ENCODE peak calls at places on chromosomes 16 and 17, in ten cellular contexts. U is activated naive CD4-positive, alpha-beta T cell; G is activated naive CD8-positive, alpha-beta T cell treated with anti-CD3 and anti-CD28 coated beads, Interleukin-2, amount 50 U/mL, for 24 hours; S is RWPE1; W is C1 segment of cervical spinal cord; M is naive thymus-derived CD8-positive, alpha-beta T cell; I is GM23248; B is GM12865; J is cardiac muscle cell; O is brain microvascular endothelial cell. K is an unnamed sample.
A peak's percentile ranks its signal among the peaks of the same experiment; 100 is the strongest.

GRCh38 chr16:49528035-49528434 is 154.4 kb downstream of the C16orf78 start:
- DNase-seq in U (peak; percentile 35), G (peak; percentile 28), S (no peak), W (no peak), M (no peak), I (peak; percentile 75), B (no peak), J (peak; percentile 49), O (peak; percentile 1), K (peak; percentile 30)

GRCh38 chr16:13307861-13308260 is 406.5 kb downstream of the SHISA9 start:
- DNase-seq in U (no peak), G (no peak), S (no peak), W (no peak), M (no peak), I (no peak), B (no peak), J (no peak), O (no peak), K (peak; percentile 25)

GRCh38 chr16:81894592-81894991 is 115.5 kb downstream of the PLCG2 start:
- DNase-seq in U (no peak), G (no peak), S (no peak), W (no peak), M (no peak), I (no peak), B (no peak), J (no peak), O (no peak), K (no peak)

GRCh38 chr17:17467021-17467420 is 9.8 kb upstream of the MED9 start:
- DNase-seq in U (no peak), G (no peak), S (no peak), W (peak; percentile 81), M (no peak), I (no peak), B (no peak), J (no peak), O (no peak), K (no peak)

GRCh38 chr16:73527191-73527590 is 479.3 kb upstream of the ZFHX3 start:
- DNase-seq in U (no peak), G (no peak), S (no peak), W (no peak), M (no peak), I (peak; percentile 4), B (peak; percentile 6), J (no peak), O (no peak), K (peak; percentile 3)

GRCh38 chr16:67013823-67014640 is 14.9 kb upstream of the CBFB start:
- DNase-seq in U (peak; percentile 46), G (peak; percentile 84), S (peak; percentile 44), W (peak; percentile 31), M (peak; percentile 68), I (peak; percentile 84), B (peak; percentile 68), J (peak; percentile 89), O (peak; percentile 18), K (peak; percentile 69)

GRCh38 chr17:76250141-76250540 is 9.8 kb upstream of the RNF157 start:
- DNase-seq in U (no peak), G (no peak), S (no peak), W (no peak), M (no peak), I (no peak), B (no peak), J (no peak), O (no peak), K (no peak)

GRCh38 chr17:17666111-17666714 is 15.0 kb upstream of the RAI1 start:
- DNase-seq in U (no peak), G (no peak), S (peak; percentile 68), W (no peak), M (no peak), I (peak; percentile 87), B (no peak), J (peak; percentile 63), O (peak; percentile 63), K (peak; percentile 80)

GRCh38 chr16:27285676-27286196 is 17.2 kb upstream of the NSMCE1 start:
- DNase-seq in U (no peak), G (no peak), S (no peak), W (no peak), M (no peak), I (peak; percentile 50), B (peak; percentile 42), J (peak; percentile 45), O (no peak), K (no peak)

GRCh38 chr17:8726951-8727555 is 17.6 kb downstream of the CCDC42 start:
- DNase-seq in U (no peak), G (no peak), S (no peak), W (no peak), M (no peak), I (no peak), B (no peak), J (peak; percentile 92), O (no peak), K (peak; percentile 15)

GRCh38 chr16:49832177-49832576 is 23.7 kb downstream of the ZNF423 start:
- DNase-seq in U (no peak), G (no peak), S (no peak), W (no peak), M (no peak), I (no peak), B (no peak), J (no peak), O (no peak), K (no peak)

GRCh38 chr17:57555636-57556175 is 189.4 kb downstream of the CCDC182 start:
- DNase-seq in U (no peak), G (no peak), S (no peak), W (no peak), M (no peak), I (no peak), B (no peak), J (no peak), O (no peak), K (peak; percentile 14)

GRCh38 chr17:2172447-2172938 is 117.6 kb downstream of the HIC1 start:
- DNase-seq in U (no peak), G (no peak), S (no peak), W (peak; percentile 11), M (no peak), I (peak; percentile 93), B (no peak), J (peak; percentile 81), O (peak; percentile 92), K (peak; percentile 88)

GRCh38 chr17:39706921-39707337 is 7.1 kb downstream of the ERBB2 start:
- DNase-seq in U (no peak), G (no peak), S (no peak), W (no peak), M (no peak), I (no peak), B (no peak), J (no peak), O (no peak), K (no peak)

GRCh38 chr16:79497951-79498350 is 102.6 kb downstream of the MAF start:
- DNase-seq in U (no peak), G (no peak), S (no peak), W (no peak), M (no peak), I (no peak), B (no peak), J (no peak), O (no peak), K (no peak)

GRCh38 chr17:57956311-57957119 is 1.3 kb upstream of the CUEDC1 start:
- DNase-seq in U (no peak), G (peak; percentile 48), S (no peak), W (no peak), M (peak; percentile 21), I (no peak), B (peak; percentile 86), J (no peak), O (no peak), K (no peak)

GRCh38 chr16:23222929-23223328 is 40.4 kb downstream of the SCNN1G start:
- DNase-seq in U (no peak), G (no peak), S (no peak), W (no peak), M (no peak), I (no peak), B (no peak), J (no peak), O (no peak), K (no peak)

GRCh38 chr17:66580601-66581385 is 254.1 kb upstream of the CACNG5 start:
- DNase-seq in U (no peak), G (no peak), S (no peak), W (no peak), M (no peak), I (no peak), B (no peak), J (peak; percentile 42), O (no peak), K (peak; percentile 82)

GRCh38 chr17:57425903-57426574 is 169.7 kb downstream of the MSI2 start:
- DNase-seq in U (no peak), G (no peak), S (no peak), W (no peak), M (no peak), I (no peak), B (peak; percentile 61), J (no peak), O (no peak), K (no peak)

GRCh38 chr17:42531455-42532354 is 4.3 kb upstream of the NAGLU start:
- DNase-seq in U (peak; percentile 30), G (peak; percentile 64), S (no peak), W (peak; percentile 14), M (peak; percentile 25), I (peak; percentile 81), B (peak; percentile 79), J (peak; percentile 48), O (no peak), K (peak; percentile 64)

GRCh38 chr17:56819431-56820145 is 14.1 kb downstream of the C17orf67 start:
- DNase-seq in U (peak; percentile 35), G (peak; percentile 75), S (peak; percentile 78), W (peak; percentile 34), M (peak; percentile 45), I (peak; percentile 71), B (peak; percentile 80), J (peak; percentile 77), O (peak; percentile 61), K (peak; percentile 72)

GRCh38 chr17:4881761-4882555 is 17.4 kb upstream of the C17orf107 start:
- DNase-seq in U (peak; percentile 65), G (peak; percentile 73), S (peak; percentile 57), W (peak; percentile 63), M (peak; percentile 47), I (peak; percentile 64), B (peak; percentile 70), J (peak; percentile 45), O (peak; percentile 14), K (peak; percentile 48)

GRCh38 chr17:29709861-29710849 is 87.4 kb upstream of the CORO6 start:
- DNase-seq in U (no peak), G (no peak), S (no peak), W (no peak), M (no peak), I (peak; percentile 65), B (no peak), J (peak; percentile 60), O (no peak), K (peak; percentile 43)

GRCh38 chr17:67642488-67642887 is 75.2 kb upstream of the NOL11 start:
- DNase-seq in U (no peak), G (no peak), S (no peak), W (peak; percentile 15), M (no peak), I (no peak), B (no peak), J (peak; percentile 14), O (no peak), K (no peak)

GRCh38 chr17:78789663-78790181 is 7.6 kb upstream of the CYTH1 start:
- DNase-seq in U (peak; percentile 70), G (no peak), S (no peak), W (no peak), M (peak; percentile 72), I (peak; percentile 82), B (no peak), J (peak; percentile 60), O (peak; percentile 36), K (peak; percentile 82)

GRCh38 chr17:7336240-7337175 is at the start of gene ACAP1:
- DNase-seq in U (peak; percentile 89), G (peak; percentile 91), S (no peak), W (no peak), M (peak; percentile 80), I (no peak), B (peak; percentile 88), J (no peak), O (no peak), K (no peak)

GRCh38 chr17:9444687-9445086 is 130.9 kb downstream of the STX8 start:
- DNase-seq in U (no peak), G (no peak), S (no peak), W (no peak), M (no peak), I (no peak), B (no peak), J (no peak), O (no peak), K (no peak)

GRCh38 chr16:56950881-56951771 is 10.6 kb upstream of the CETP start:
- DNase-seq in U (peak; percentile 16), G (peak; percentile 74), S (no peak), W (no peak), M (no peak), I (peak; percentile 83), B (peak; percentile 74), J (peak; percentile 70), O (peak; percentile 54), K (peak; percentile 64)